ENCODE peak calls at places on chromosomes 2 and 18, in nine cellular contexts. R is fibroblast of lung, U is hepatocyte, F is GM23248, B is PC-3, I is endothelial cell of umbilical vein, J is astrocyte, S is IMR-90, D is GM23338. K is an unnamed sample. For H4K20me1, the result is how much of the 10 kb centered on the place peaks cover.

GRCh38 chr2:47403829-47404228 is 873 bp downstream of the MSH2 start:
- DNase-seq in R (no peak), J (no peak), B (peak), S (peak), U (peak), D (peak), I (no peak), F (no peak), K (no peak)

GRCh38 chr2:59993721-59994120 is 559.7 kb downstream of the BCL11A start:
- DNase-seq in J (no peak), I (no peak), S (no peak), D (no peak), U (no peak), R (no peak), B (no peak), F (no peak), K (no peak)

GRCh38 chr2:160221391-160222276 is 21.6 kb upstream of the ITGB6 start:
- DNase-seq in D (no peak), U (peak), R (peak), I (peak), F (peak), B (peak), S (peak), J (peak), K (no peak)

GRCh38 chr2:207727256-207727655 is 15.8 kb downstream of the CCNYL1 start:
- DNase-seq in F (peak), B (peak), I (peak), D (no peak), J (peak), U (no peak), S (peak), R (peak), K (no peak)

GRCh38 chr2:71546777-71547281 is 93.5 kb downstream of the DYSF start:
- DNase-seq in U (no peak), F (no peak), D (no peak), J (no peak), S (no peak), I (no peak), B (no peak), R (no peak), K (no peak)

GRCh38 chr2:146312899-146313298 is 1531.9 kb upstream of the ACVR2A start:
- DNase-seq in S (peak), I (peak), R (peak), D (peak), F (peak), B (peak), J (peak), U (no peak), K (no peak)

GRCh38 chr2:100409461-100409860 is 8.0 kb downstream of the CHST10 start:
- DNase-seq in J (no peak), R (no peak), U (no peak), B (no peak), I (no peak), D (no peak), F (no peak), S (no peak), K (no peak)

GRCh38 chr2:152062130-152063091 is 36.4 kb downstream of the CACNB4 start:
- DNase-seq in D (no peak), I (no peak), B (no peak), J (peak), F (peak), U (no peak), S (peak), R (peak), K (no peak)

GRCh38 chr2:34153484-34153883 is 554.4 kb upstream of the FAM98A start:
- DNase-seq in D (no peak), U (no peak), I (no peak), J (no peak), R (no peak), B (no peak), F (no peak), S (no peak), K (no peak)

GRCh38 chr18:79206444-79206843 is 137.2 kb downstream of the ATP9B start:
- DNase-seq in I (no peak), U (no peak), D (no peak), F (no peak), R (no peak), B (no peak), S (no peak), J (no peak), K (no peak)

GRCh38 chr2:120423167-120423943 is 77.4 kb downstream of the INHBB start:
- DNase-seq in B (no peak), D (no peak), F (no peak), I (no peak), R (no peak), U (no peak), S (no peak), J (no peak), K (no peak)

GRCh38 chr2:215950009-215950408 is 63.3 kb downstream of the MREG start:
- DNase-seq in I (peak), S (peak), B (peak), U (peak), D (peak), R (peak), F (peak), J (peak), K (peak)

GRCh38 chr18:3594760-3595241 is 144.8 kb downstream of the TGIF1 start:
- DNase-seq in D (no peak), S (peak), R (peak), B (peak), U (peak), F (peak), J (peak), I (no peak), K (no peak)

GRCh38 chr2:167292430-167293171 is 404.3 kb downstream of the XIRP2 start:
- DNase-seq in R (peak), S (peak), B (peak), D (peak), I (peak), J (peak), F (peak), U (peak), K (no peak)

GRCh38 chr2:19648583-19648982 is 253.2 kb downstream of the TTC32 start:
- DNase-seq in I (no peak), J (peak), D (no peak), S (peak), U (peak), F (peak), R (peak), B (peak), K (no peak)

GRCh38 chr2:145016711-145017110 is 496.8 kb upstream of the ZEB2 start:
- DNase-seq in B (peak), R (no peak), S (no peak), J (no peak), U (no peak), F (no peak), I (peak), D (no peak), K (no peak)

GRCh38 chr2:235746257-235746934 is 252.6 kb downstream of the AGAP1 start:
- DNase-seq in U (peak), B (peak), J (peak), F (peak), R (peak), S (peak), I (peak), D (peak), K (no peak)

GRCh38 chr18:76213996-76214395 is 281.0 kb downstream of the ZNF516 start:
- DNase-seq in I (no peak), U (no peak), D (no peak), S (no peak), J (no peak), R (no peak), F (no peak), B (no peak), K (no peak)

GRCh38 chr2:236054125-236054524 is 114.1 kb downstream of the GBX2 start:
- DNase-seq in U (no peak), B (no peak), D (no peak), R (no peak), J (no peak), F (peak), S (peak), I (no peak), K (no peak)

GRCh38 chr18:60019463-60019840 is 119.7 kb downstream of the PMAIP1 start:
- DNase-seq in S (peak), R (peak), D (no peak), U (no peak), I (no peak), B (peak), F (peak), J (peak), K (no peak)

GRCh38 chr2:85236107-85236506 is 91.7 kb downstream of the TGOLN2 start:
- DNase-seq in S (no peak), I (no peak), D (no peak), B (no peak), F (no peak), J (no peak), R (no peak), U (no peak), K (no peak)

GRCh38 chr2:86747708-86748627 is 27.9 kb downstream of the RMND5A start:
- DNase-seq in I (peak), D (peak), S (peak), R (peak), B (peak), J (peak), F (peak), U (peak), K (no peak)

GRCh38 chr18:37539236-37539635 is 26.4 kb downstream of the CELF4 start:
- DNase-seq in J (no peak), F (no peak), B (no peak), U (no peak), R (no peak), S (no peak), I (no peak), D (peak), K (no peak)

GRCh38 chr2:23711979-23712755 is 214.8 kb downstream of the ATAD2B start:
- DNase-seq in D (peak), R (peak), U (no peak), S (peak), F (no peak), J (peak), B (no peak), I (no peak), K (no peak)

GRCh38 chr18:31371970-31372369 is 4.6 kb upstream of the DSG4 start:
- DNase-seq in I (no peak), S (no peak), U (peak), F (no peak), B (no peak), J (no peak), D (no peak), R (no peak), K (no peak)

GRCh38 chr2:11235583-11235982 is 80.3 kb downstream of the SLC66A3 start:
- DNase-seq in D (no peak), S (no peak), F (no peak), R (no peak), I (no peak), U (no peak), B (no peak), J (no peak), K (no peak)

GRCh38 chr2:28155627-28156026 is 237.0 kb upstream of the FOSL2 start:
- DNase-seq in B (peak), U (peak), R (no peak), D (peak), F (no peak), S (no peak), I (no peak), J (no peak), K (no peak)

GRCh38 chr18:48840491-48840877 is 110.3 kb downstream of the SMAD7 start:
- DNase-seq in D (no peak), R (no peak), S (no peak), U (no peak), F (no peak), B (no peak), I (no peak), J (no peak), K (no peak)

GRCh38 chr2:44528595-44528994 is 166.8 kb downstream of the CAMKMT start:
- DNase-seq in B (peak), R (peak), I (no peak), U (no peak), J (peak), D (no peak), F (peak), S (peak), K (no peak)

GRCh38 chr18:67292814-67293213 is 223.7 kb downstream of the DSEL start:
- DNase-seq in J (no peak), D (no peak), I (no peak), R (no peak), F (no peak), U (no peak), B (no peak), S (no peak), K (no peak)

GRCh38 chr2:95799892-95800291 is 191.7 kb downstream of the ANKRD36C start:
- DNase-seq in S (no peak), B (no peak), R (no peak), I (no peak), D (no peak), J (no peak), F (no peak), U (no peak), K (no peak)

GRCh38 chr18:42883177-42883576 is 232.3 kb downstream of the RIT2 start:
- DNase-seq in J (no peak), R (no peak), S (no peak), F (no peak), D (no peak), I (no peak), U (no peak), B (no peak), K (no peak)

GRCh38 chr2:128187032-128187654 is 96.1 kb downstream of the UGGT1 start:
- DNase-seq in R (peak), I (peak), D (no peak), B (peak), J (peak), U (no peak), F (peak), S (peak), K (no peak)

DNA sequence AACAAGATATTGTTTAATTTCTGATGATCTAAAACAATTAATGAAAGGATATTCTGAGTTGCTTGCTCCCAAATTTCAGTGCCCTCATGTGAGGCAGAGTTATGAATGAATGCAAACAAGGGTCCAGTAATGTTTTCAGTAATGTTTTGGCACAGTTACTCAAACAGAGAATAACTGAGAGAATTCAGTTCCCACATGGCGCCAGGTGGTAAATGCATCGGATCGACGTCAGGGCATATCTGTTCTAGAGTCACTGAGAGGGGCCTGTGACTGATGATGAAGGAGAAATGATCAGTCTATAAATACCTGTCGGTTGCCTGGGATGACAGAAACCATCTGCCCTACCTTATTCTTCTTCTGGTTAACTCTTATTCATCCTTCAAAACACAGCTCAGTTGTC is 81.4 kb downstream of the KCNS3 start:
- DNase-seq in J (no peak), F (no peak), D (no peak), I (no peak), R (no peak), U (no peak), B (no peak), S (no peak), K (no peak)
- H4K20me1 ChIP-seq in J (under half), F (under half), D (under half), I (under half), R (under half), U (under half), B (under half), S (under half), K (under half)

DNA sequence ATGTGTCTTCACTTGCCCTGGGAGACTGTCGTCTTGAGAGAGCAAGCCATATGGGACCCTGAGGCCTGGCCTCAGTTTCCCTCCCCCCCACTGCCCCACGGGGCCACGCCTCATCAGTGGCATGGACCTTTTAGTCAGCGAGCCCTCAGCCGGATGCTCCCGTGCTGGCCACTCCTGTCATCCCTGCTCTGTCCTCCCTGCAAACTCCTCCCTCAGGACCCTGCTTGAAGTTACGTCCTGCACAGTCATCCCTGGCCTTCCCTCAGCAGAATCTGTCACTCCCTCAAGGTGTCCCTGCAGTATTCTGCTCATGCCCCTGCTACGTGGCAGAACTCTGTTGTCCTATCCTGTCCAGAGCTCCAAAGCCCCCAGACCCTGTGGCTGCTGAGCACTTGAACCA is 265.1 kb downstream of the NEDD4L start:
- DNase-seq in J (no peak), U (no peak), S (no peak), F (no peak), B (no peak), R (no peak), I (no peak), D (no peak), K (no peak)
- H4K20me1 ChIP-seq in J (half or more), U (under half), S (under half), F (under half), B (under half), R (under half), I (under half), D (under half), K (under half)

GRCh38 chr2:64999754-65000153 is 10.6 kb downstream of the SLC1A4 start:
- DNase-seq in F (no peak), J (no peak), R (no peak), U (no peak), S (no peak), B (no peak), D (no peak), I (no peak), K (no peak)

GRCh38 chr2:65003037-65003436 is 13.8 kb downstream of the SLC1A4 start:
- DNase-seq in B (no peak), S (no peak), R (no peak), F (no peak), I (no peak), U (no peak), D (no peak), J (no peak), K (no peak)

GRCh38 chr2:64998658-64999061 is 9.5 kb downstream of the SLC1A4 start:
- DNase-seq in J (peak), D (no peak), F (peak), I (peak), B (no peak), U (no peak), R (peak), S (peak), K (no peak)

GRCh38 chr2:64996914-64997313 is 7.7 kb downstream of the SLC1A4 start:
- DNase-seq in U (no peak), S (no peak), I (no peak), D (peak), B (no peak), F (peak), R (no peak), J (no peak), K (no peak)

DNA sequence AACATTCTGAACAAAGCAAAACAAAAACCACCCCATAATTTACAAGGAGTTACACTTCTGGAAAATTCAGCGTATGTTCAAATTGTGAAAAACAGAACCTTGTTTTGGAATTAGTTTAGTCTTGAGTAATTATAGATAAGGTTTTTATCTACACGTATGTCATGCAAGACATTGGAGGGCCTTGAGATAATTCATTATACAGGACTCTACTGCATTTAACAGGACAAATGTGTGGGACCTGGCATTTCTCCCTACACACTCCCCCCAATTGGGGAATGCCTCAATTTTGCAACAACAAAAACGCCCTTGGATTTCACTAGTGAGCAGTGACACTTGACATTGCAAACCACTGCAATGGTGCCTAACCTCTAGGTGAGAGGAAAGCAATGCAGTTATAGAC is 11.4 kb downstream of the SLC1A4 start:
- DNase-seq in D (no peak), R (no peak), S (no peak), U (no peak), F (no peak), B (no peak), I (no peak), J (no peak), K (no peak)
- H4K20me1 ChIP-seq in D (under half), R (under half), S (under half), U (under half), F (under half), B (under half), I (under half), J (under half), K (under half)

DNA sequence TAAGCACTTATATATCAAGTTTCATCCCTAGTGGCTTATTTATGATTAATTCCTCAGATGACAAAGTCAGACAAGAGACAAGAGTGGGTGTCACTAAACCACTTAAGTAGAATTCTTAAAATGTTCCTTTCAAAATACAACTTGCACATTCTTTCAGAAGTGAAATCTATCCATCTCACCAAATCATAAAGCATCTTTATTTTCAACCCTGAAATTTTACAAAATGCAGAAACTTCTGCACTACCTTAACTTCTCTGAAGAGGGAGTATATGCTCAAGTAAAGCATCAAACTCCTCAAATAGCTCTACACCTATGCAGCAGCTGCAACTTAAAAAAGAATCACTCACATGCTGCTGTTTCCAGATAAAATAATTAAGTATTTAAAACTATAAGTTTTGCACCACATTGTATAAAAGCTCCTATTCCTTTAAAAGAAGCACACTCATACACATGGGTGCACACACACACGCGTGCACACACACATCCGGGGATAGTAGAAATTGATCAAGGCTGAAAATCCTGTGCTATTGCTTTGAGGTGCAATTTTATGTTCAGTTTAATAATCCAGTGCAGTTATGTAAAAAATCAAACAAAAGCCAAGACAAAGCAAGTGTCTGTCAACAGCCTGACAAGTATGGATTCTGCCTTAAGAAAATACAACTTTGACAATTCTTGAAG is 244.5 kb downstream of the TCF4 start:
- DNase-seq in J (peak), F (peak), U (peak), B (peak), R (peak), I (peak), S (peak), D (peak), K (no peak)
- H4K20me1 ChIP-seq in J (under half), F (under half), U (under half), B (under half), R (under half), I (under half), S (under half), D (under half), K (under half)

K was measured in GM12878.